ENCODE peak calls at places on chromosomes 3 and 15, in five cellular contexts. P is Peyer's patch, G is heart right ventricle, E is psoas muscle, M is stomach. Q is an unnamed sample.

GRCh38 chr3:132006605-132007204 is 28.1 kb downstream of the CPNE4 start:
- DNase-seq in G (peak; percentile 4), M (peak; percentile 39), P (no peak), E (no peak), Q (no peak)

GRCh38 chr3:61768284-61769012 is 207.1 kb downstream of the PTPRG start:
- DNase-seq in P (no peak), E (no peak), M (no peak), G (no peak), Q (no peak)

GRCh38 chr3:132180337-132180791 is 136.8 kb upstream of the ACP3 start:
- DNase-seq in E (no peak), P (no peak), M (no peak), G (no peak), Q (no peak)

GRCh38 chr3:186492594-186492993 is 51.6 kb downstream of the CRYGS start:
- DNase-seq in P (no peak), M (no peak), G (no peak), E (no peak), Q (no peak)

GRCh38 chr3:143427626-143428025 is 308.1 kb downstream of the CHST2 start:
- DNase-seq in E (no peak), M (no peak), P (no peak), G (no peak), Q (no peak)

GRCh38 chr3:14266361-14266760 is 87.7 kb downstream of the LSM3 start:
- DNase-seq in G (peak; percentile 53), M (no peak), P (no peak), E (peak; percentile 55), Q (no peak)

GRCh38 chr15:54374184-54374947 is 396.1 kb downstream of the UNC13C start:
- DNase-seq in P (no peak), G (no peak), M (no peak), E (no peak), Q (no peak)

GRCh38 chr3:129703913-129704312 is 97.4 kb upstream of the PLXND1 start:
- DNase-seq in M (no peak), G (no peak), P (no peak), E (no peak), Q (no peak)

GRCh38 chr3:98980915-98981596 is 79.6 kb upstream of the DCBLD2 start:
- DNase-seq in G (no peak), M (no peak), P (no peak), E (no peak), Q (no peak)

GRCh38 chr15:64699767-64700388 is 75.5 kb downstream of the RBPMS2 start:
- DNase-seq in E (peak; percentile 66), G (peak; percentile 70), P (no peak), M (peak; percentile 30), Q (no peak)
- H3K27ac ChIP-seq in E (peak overlapping the region; percentile 87), G (peak overlapping the region; percentile 61), P (peak overlapping the region; percentile 34), M (peak overlapping the region; percentile 74), Q (peak overlapping the region; percentile 4)

GRCh38 chr3:4501422-4501821 is 8.3 kb downstream of the ITPR1 start:
- DNase-seq in G (no peak), P (no peak), M (no peak), E (no peak), Q (no peak)

GRCh38 chr3:4504340-4505261 is 11.5 kb downstream of the ITPR1 start:
- DNase-seq in G (no peak), E (no peak), P (peak; percentile 35), M (no peak), Q (no peak)

GRCh38 chr3:4501991-4502390 is 8.8 kb downstream of the ITPR1 start:
- DNase-seq in M (no peak), P (no peak), G (no peak), E (no peak), Q (no peak)

GRCh38 chr3:4505688-4506558 is 12.8 kb downstream of the ITPR1 start:
- DNase-seq in P (no peak), M (no peak), E (no peak), G (no peak), Q (no peak)

GRCh38 chr3:4503050-4503449 is 9.9 kb downstream of the ITPR1 start:
- DNase-seq in M (no peak), G (no peak), E (no peak), P (peak; percentile 69), Q (no peak)
- TF ChIP-seq CTCF in M (no peak), G (no peak), E (no peak), P (no peak), Q (no peak)

DNA sequence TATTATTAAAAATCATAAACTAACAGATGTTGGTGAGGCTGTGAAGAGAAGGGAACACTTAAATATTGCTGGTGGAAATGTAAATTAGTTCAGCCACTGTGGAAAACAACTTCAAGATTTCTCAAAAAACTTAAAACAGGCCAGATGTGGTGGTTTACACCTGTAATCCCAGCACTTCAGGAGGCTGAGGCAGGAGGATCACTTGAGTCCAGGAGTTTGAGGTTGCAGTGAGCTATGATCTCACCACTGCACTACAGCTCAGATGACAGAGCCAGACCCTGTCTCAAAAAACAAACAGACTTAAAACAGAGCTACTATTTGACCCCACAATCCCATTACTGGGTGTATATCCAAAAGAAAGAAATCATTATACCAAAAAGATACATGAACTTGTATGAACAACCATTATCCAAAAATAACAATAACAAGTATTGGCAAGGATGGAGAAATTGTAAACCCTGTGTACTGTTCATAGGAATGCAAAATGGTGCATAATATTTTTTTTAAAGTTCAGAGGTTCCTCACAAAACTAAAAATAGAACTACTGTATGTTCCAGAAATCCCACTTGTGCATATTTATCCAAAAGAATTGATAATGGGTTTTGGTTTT is 25.5 kb downstream of the ZNF148 start:
- DNase-seq in M (no peak), G (no peak), E (no peak), P (no peak), Q (no peak)
- H3K4me1 ChIP-seq in M (no peaks in the 10 kb centered on the region), G (peaks cover 44% of the 10 kb centered on the region), E (peaks cover 41% of the 10 kb centered on the region), P (no peaks in the 10 kb centered on the region), Q (peaks cover 3% of the 10 kb centered on the region)

GRCh38 chr3:120879401-120879800 is 28.6 kb upstream of the STXBP5L start:
- DNase-seq in E (no peak), P (no peak), M (no peak), G (no peak), Q (no peak)
- H3K27ac ChIP-seq in E (no peak overlapping the region), P (no peak overlapping the region), M (no peak overlapping the region), G (no peak overlapping the region), Q (no peak overlapping the region)

GRCh38 chr3:32004111-32004790 is 22.7 kb downstream of the ZNF860 start:
- DNase-seq in M (no peak), G (no peak), P (no peak), E (no peak), Q (no peak)
- TF ChIP-seq CTCF in M (no peak), G (no peak), P (no peak), E (no peak), Q (no peak)

GRCh38 chr15:67076147-67076843 is 10.9 kb downstream of the SMAD3 start:
- DNase-seq in P (no peak), E (peak; percentile 46), G (no peak), M (peak; percentile 58), Q (no peak)
- H3K4me1 ChIP-seq in P (peaks cover 41% of the 10 kb centered on the region), E (peaks cover 90% of the 10 kb centered on the region), G (peaks cover 81% of the 10 kb centered on the region), M (peaks cover 87% of the 10 kb centered on the region), Q (peaks cover 55% of the 10 kb centered on the region)

GRCh38 chr15:67879440-67880129 is 39.7 kb upstream of the RNU6-1 start:
- DNase-seq in M (no peak), P (no peak), E (no peak), G (no peak), Q (peak; percentile 9)
- H3K27ac ChIP-seq in M (no peak overlapping the region), P (no peak overlapping the region), E (no peak overlapping the region), G (no peak overlapping the region), Q (no peak overlapping the region)